ENCODE peak calls at places on chromosomes 12 and 14, in ten cellular contexts. H is pancreas, J is cardiac muscle cell, F is RWPE2, D is ovary, R is ascending aorta, M is Caco-2, O is vagina, S is WERI-Rb-1, X is suprapubic skin. V is an unnamed sample. For H3K27me3, the result is how much of the 10 kb centered on the place peaks cover.

GRCh38 chr14:93090826-93091583 is 24.7 kb downstream of the ITPK1 start:
- DNase-seq in S (no peak), O (no peak), F (no peak), M (no peak), R (no peak), J (no peak), X (no peak), H (no peak), D (peak), V (no peak)

GRCh38 chr14:89667983-89668382 is 250.9 kb upstream of the FOXN3 start:
- DNase-seq in F (no peak), R (no peak), D (no peak), X (no peak), J (peak), O (no peak), S (no peak), M (no peak), H (no peak), V (no peak)

GRCh38 chr14:96409701-96410100 is 17.8 kb downstream of the AK7 start:
- DNase-seq in F (no peak), H (no peak), M (no peak), O (no peak), X (no peak), D (no peak), S (no peak), J (no peak), R (no peak), V (no peak)

GRCh38 chr14:77185093-77185465 is 3.5 kb downstream of the TMEM63C start:
- DNase-seq in S (no peak), J (no peak), R (no peak), M (no peak), O (peak), F (no peak), H (no peak), D (no peak), X (no peak), V (no peak)

GRCh38 chr14:51491776-51492175 is 159.9 kb upstream of the FRMD6 start:
- DNase-seq in S (no peak), J (no peak), M (no peak), X (no peak), D (no peak), R (no peak), F (no peak), H (no peak), O (no peak), V (no peak)

GRCh38 chr12:122184522-122184921 is 1.6 kb downstream of the LRRC43 start:
- DNase-seq in J (no peak), S (no peak), F (no peak), M (no peak), R (no peak), H (no peak), D (no peak), X (no peak), O (no peak), V (no peak)

GRCh38 chr12:110677206-110677911 is 11.6 kb downstream of the HVCN1 start:
- DNase-seq in J (no peak), X (no peak), R (no peak), H (no peak), O (no peak), S (no peak), M (no peak), F (no peak), D (no peak), V (no peak)

GRCh38 chr12:112184056-112184887 is 58.9 kb downstream of the TRAFD1 start:
- DNase-seq in D (no peak), O (no peak), J (no peak), M (no peak), S (no peak), R (no peak), F (no peak), X (no peak), H (no peak), V (no peak)

GRCh38 chr12:674272-674781 is 11.1 kb upstream of the NINJ2 start:
- DNase-seq in D (no peak), O (no peak), M (no peak), X (no peak), J (no peak), H (no peak), F (no peak), S (no peak), R (peak), V (no peak)

GRCh38 chr14:50501642-50502041 is 30.7 kb downstream of the MAP4K5 start:
- DNase-seq in X (no peak), S (no peak), O (no peak), R (no peak), F (no peak), J (no peak), H (no peak), D (no peak), M (no peak), V (no peak)

GRCh38 chr12:125140239-125140917 is 75.1 kb downstream of the AACS start:
- DNase-seq in S (no peak), F (no peak), D (no peak), R (no peak), X (no peak), H (no peak), O (no peak), M (no peak), J (no peak), V (no peak)

GRCh38 chr14:31232081-31232480 is 24.5 kb upstream of the HECTD1 start:
- DNase-seq in X (no peak), M (no peak), J (no peak), D (no peak), H (no peak), R (no peak), S (no peak), O (no peak), F (peak), V (no peak)

GRCh38 chr12:131221061-131221945 is 267.6 kb downstream of the ADGRD1 start:
- DNase-seq in F (no peak), S (no peak), X (no peak), D (no peak), O (no peak), R (no peak), M (no peak), H (no peak), J (no peak), V (peak)

GRCh38 chr12:68871899-68872298 is 61.1 kb downstream of the CPM start:
- DNase-seq in R (no peak), O (no peak), D (no peak), J (no peak), H (no peak), M (peak), F (no peak), S (peak), X (no peak), V (no peak)

GRCh38 chr12:102483466-102483865 is 3.1 kb upstream of the IGF1 start:
- DNase-seq in R (no peak), F (no peak), H (no peak), D (no peak), S (no peak), M (no peak), O (no peak), X (no peak), J (no peak), V (no peak)

GRCh38 chr12:53298154-53298553 is 1.3 kb upstream of the MYG1 start:
- DNase-seq in R (no peak), J (no peak), O (no peak), S (no peak), H (no peak), D (no peak), X (no peak), F (no peak), M (no peak), V (no peak)

GRCh38 chr14:39368261-39368959 is 63.8 kb downstream of the FBXO33 start:
- DNase-seq in M (peak), S (peak), F (no peak), X (no peak), O (no peak), J (peak), D (peak), R (no peak), H (no peak), V (no peak)

GRCh38 chr14:67618617-67619063 is 1.1 kb upstream of the ARG2 start:
- DNase-seq in X (no peak), D (no peak), M (peak), H (no peak), J (peak), O (no peak), F (no peak), S (no peak), R (no peak), V (no peak)

GRCh38 chr12:6078378-6079083 is 45.9 kb downstream of the VWF start:
- DNase-seq in S (no peak), O (no peak), H (peak), J (no peak), X (no peak), D (no peak), R (no peak), M (no peak), F (no peak), V (no peak)

GRCh38 chr12:108151505-108152178 is 22.6 kb downstream of the WSCD2 start:
- DNase-seq in J (no peak), O (no peak), M (no peak), H (no peak), R (no peak), S (no peak), D (no peak), X (no peak), F (no peak), V (no peak)

GRCh38 chr14:23294346-23294733 is 8.3 kb downstream of the PPP1R3E start:
- DNase-seq in J (no peak), O (no peak), M (no peak), H (no peak), X (no peak), R (no peak), S (no peak), D (peak), F (no peak), V (no peak)

GRCh38 chr14:92473261-92473946 is 40.2 kb upstream of the RIN3 start:
- DNase-seq in X (no peak), H (no peak), M (no peak), J (no peak), R (no peak), F (peak), O (peak), S (no peak), D (no peak), V (no peak)

GRCh38 chr14:37246427-37246829 is 48.7 kb downstream of the MIPOL1 start:
- DNase-seq in D (no peak), F (no peak), M (peak), J (peak), R (no peak), O (no peak), H (no peak), X (no peak), S (no peak), V (no peak)

GRCh38 chr12:56206373-56207166 is 15.2 kb downstream of the RNF41 start:
- DNase-seq in M (peak), D (peak), F (no peak), R (peak), H (no peak), S (peak), X (no peak), J (peak), O (no peak), V (peak)

GRCh38 chr14:103801459-103801858 is 45.9 kb downstream of the PPP1R13B start:
- DNase-seq in R (no peak), O (no peak), S (no peak), H (no peak), F (no peak), X (no peak), M (no peak), J (no peak), D (no peak), V (no peak)

GRCh38 chr12:110159671-110160245 is 35.6 kb downstream of the IFT81 start:
- DNase-seq in S (no peak), D (no peak), J (no peak), R (no peak), O (no peak), F (no peak), H (no peak), M (no peak), X (no peak), V (no peak)

GRCh38 chr12:80441921-80442320 is 2.1 kb upstream of the PTPRQ start:
- DNase-seq in J (no peak), F (no peak), H (no peak), S (no peak), M (no peak), O (no peak), R (no peak), D (no peak), X (no peak), V (no peak)

GRCh38 chr14:105193916-105194782 is 13.0 kb upstream of the NUDT14 start:
- DNase-seq in D (no peak), J (no peak), O (no peak), M (no peak), H (no peak), X (no peak), F (no peak), R (no peak), S (no peak), V (no peak)

GRCh38 chr14:61103541-61104339 is 122.7 kb downstream of the SLC38A6 start:
- DNase-seq in J (no peak), F (peak), X (peak), S (peak), M (peak), H (no peak), O (no peak), R (peak), D (no peak), V (no peak)

GRCh38 chr12:116552750-116553383 is 6.3 kb upstream of the MAP1LC3B2 start:
- DNase-seq in O (no peak), F (no peak), D (no peak), R (no peak), X (peak), H (no peak), J (no peak), S (no peak), M (no peak), V (no peak)

GRCh38 chr12:2017724-2018337 is 13.6 kb upstream of the DCP1B start:
- DNase-seq in F (no peak), M (no peak), D (no peak), H (no peak), R (no peak), O (no peak), X (no peak), J (no peak), S (no peak), V (peak)

GRCh38 chr14:104738375-104739019 is 14.4 kb upstream of the SIVA1 start:
- DNase-seq in H (no peak), O (no peak), F (no peak), D (no peak), M (no peak), X (no peak), J (no peak), S (no peak), R (no peak), V (no peak)

GRCh38 chr12:49089831-49090773 is 4.5 kb downstream of the DHH start:
- DNase-seq in R (peak), S (peak), M (peak), H (peak), D (peak), F (no peak), X (no peak), J (peak), O (no peak), V (no peak)
- TF ChIP-seq CTCF in R (peak), S (peak), M (peak), H (no peak), D (no peak), F (no peak), X (no peak), J (peak), O (no peak), V (peak)

GRCh38 chr14:56796259-56796658 is 14.0 kb downstream of the OTX2 start:
- DNase-seq in M (no peak), S (peak), J (no peak), R (no peak), H (no peak), F (no peak), D (no peak), X (no peak), O (no peak), V (no peak)
- H3K27me3 ChIP-seq in M (under half), S (under half), J (half or more), R (under half), H (under half), F (half or more), D (under half), X (half or more), O (under half), V (half or more)

DNA sequence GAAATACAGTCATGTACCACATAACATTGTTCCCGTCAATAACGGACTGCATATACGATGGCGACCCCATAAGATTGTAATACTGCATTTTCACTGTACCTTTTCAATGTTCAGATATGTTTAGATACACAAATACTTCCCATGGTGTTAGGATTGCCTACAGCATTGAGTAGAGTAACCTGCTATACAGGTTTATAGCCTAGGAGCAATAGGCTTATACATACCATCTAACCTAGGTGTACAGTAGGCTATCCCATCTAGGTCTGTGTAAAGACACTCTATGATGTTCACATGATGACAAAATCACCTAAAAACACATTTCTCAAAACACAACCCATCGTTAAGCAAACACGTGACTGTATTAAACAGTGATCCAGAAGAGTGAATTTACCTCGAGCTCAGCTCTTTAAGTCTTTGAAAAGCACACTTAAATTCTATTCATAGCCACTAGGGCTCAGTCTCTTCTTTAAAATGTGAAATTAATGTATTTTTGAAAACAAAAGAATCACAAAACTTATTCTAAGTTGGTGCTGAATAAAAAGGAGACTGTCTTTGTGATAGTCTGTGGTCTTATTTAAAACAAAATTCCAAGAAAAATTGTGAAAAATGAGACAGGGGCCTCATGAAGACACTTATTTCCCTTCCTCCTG is 239.1 kb upstream of the ARID2 start:
- DNase-seq in S (no peak), H (no peak), F (no peak), R (no peak), X (no peak), D (no peak), O (no peak), M (peak), J (no peak), V (no peak)
- TF ChIP-seq CTCF in S (no peak), H (no peak), F (no peak), R (no peak), X (no peak), D (no peak), O (no peak), M (no peak), J (no peak), V (no peak)

GRCh38 chr14:100900837-100901390 is 2.6 kb downstream of the RTL1 start:
- DNase-seq in R (peak), S (peak), D (no peak), J (peak), H (peak), M (peak), O (no peak), X (no peak), F (peak), V (no peak)
- H3K27me3 ChIP-seq in R (under half), S (half or more), D (under half), J (under half), H (under half), M (under half), O (under half), X (half or more), F (under half), V (half or more)

DNA sequence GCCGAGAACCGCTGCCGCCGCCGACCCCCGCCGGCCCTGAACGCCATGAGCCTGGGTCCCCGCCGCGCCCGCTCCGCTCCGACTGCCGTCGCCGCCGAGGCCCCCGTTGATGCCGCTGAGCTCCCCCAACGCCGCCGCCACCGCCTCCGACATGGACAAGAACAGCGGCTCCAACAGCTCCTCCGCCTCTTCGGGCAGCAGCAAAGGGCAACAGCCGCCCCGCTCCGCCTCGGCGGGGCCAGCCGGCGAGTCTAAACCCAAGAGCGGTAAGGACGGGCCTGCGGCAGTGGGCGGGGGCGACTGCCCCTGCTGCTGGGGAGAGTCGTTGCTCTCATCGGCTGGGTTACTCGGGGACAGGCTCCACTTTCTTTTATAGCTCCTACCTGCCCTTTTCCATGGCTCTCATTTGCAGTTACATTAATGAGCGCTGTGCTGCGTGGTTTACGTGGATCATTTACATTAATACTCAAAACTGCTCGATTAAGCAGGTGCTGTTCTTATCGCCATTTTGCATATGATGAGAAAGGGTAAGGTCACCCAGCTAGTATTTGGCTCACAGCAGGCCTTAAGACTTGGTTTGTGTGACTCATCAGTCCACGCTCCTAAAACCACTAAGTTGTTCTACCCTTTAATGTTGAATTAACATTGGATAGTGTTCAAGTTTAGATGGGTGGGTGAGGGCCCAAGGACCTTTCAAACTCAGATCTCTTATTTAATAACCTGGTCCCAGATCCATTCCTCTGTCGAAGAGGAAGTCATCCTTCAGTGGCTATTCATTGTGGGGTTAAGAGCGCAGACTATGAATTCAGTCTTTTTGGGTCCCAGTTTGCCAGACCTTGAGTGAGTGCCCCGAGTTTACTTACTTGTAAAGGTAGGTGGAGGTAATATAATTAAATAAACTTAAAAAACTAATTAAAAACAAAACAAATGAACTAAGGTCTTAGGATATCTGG is 823 bp downstream of the RNF10 start:
- DNase-seq in D (peak), J (peak), H (peak), X (no peak), R (no peak), S (peak), O (no peak), M (peak), F (no peak), V (no peak)
- TF ChIP-seq CTCF in D (no peak), J (no peak), H (no peak), X (no peak), R (no peak), S (no peak), O (no peak), M (no peak), F (no peak), V (no peak)

GRCh38 chr12:11461433-11461832 is 66.1 kb upstream of the PRB2 start:
- DNase-seq in S (no peak), X (no peak), F (no peak), O (no peak), J (no peak), R (no peak), M (no peak), D (no peak), H (no peak), V (no peak)

GRCh38 chr12:11460343-11461023 is 65.1 kb upstream of the PRB2 start:
- DNase-seq in F (no peak), M (no peak), J (no peak), O (no peak), H (no peak), R (no peak), S (no peak), X (no peak), D (no peak), V (no peak)
- H3K27me3 ChIP-seq in F (under half), M (under half), J (under half), O (under half), H (under half), R (under half), S (under half), X (under half), D (under half), V (under half)

GRCh38 chr12:47224563-47225133 is 144.9 kb upstream of the AMIGO2 start:
- DNase-seq in M (no peak), X (no peak), F (no peak), J (no peak), R (no peak), O (no peak), S (no peak), D (no peak), H (no peak), V (no peak)
- TF ChIP-seq CTCF in M (no peak), X (no peak), F (no peak), J (no peak), R (no peak), O (no peak), S (no peak), D (no peak), H (no peak), V (no peak)

DNA sequence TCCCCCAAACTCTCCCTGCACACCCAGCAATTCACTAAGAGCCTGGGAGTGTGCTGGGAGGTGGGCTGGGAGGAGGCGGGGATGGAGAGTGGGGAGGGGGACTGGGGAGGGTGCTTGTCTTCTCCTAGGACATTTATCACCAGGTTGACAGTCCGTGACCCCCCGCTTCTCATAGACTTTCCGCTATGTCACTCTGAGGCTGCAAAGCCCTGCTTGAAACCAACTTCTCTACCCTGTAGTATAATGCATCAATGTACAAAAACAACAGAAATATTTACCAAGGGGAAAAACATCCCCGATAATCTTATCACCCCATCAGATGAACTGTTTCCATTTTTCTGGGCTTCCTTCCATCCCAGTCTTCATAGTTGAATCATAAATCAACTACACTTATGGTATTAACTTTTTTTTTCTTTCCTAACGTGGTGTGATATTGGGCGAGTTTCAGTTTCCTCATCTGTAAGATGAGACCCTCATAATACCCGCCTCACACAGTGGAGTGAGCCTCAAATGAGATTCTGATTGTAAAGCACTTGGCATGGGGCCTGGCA is 28.6 kb upstream of the BATF start:
- DNase-seq in H (no peak), R (peak), D (no peak), F (no peak), O (no peak), J (no peak), S (no peak), M (no peak), X (no peak), V (no peak)
- H3K27me3 ChIP-seq in H (under half), R (under half), D (under half), F (under half), O (under half), J (under half), S (under half), M (under half), X (under half), V (under half)